ENCODE peak calls at places on chromosomes 5 and 9, in four cellular contexts. N, R, E and Z are unnamed samples.

GRCh38 chr9:114720296-114720695 is 38.3 kb upstream of the TEX48 start:
- DNase-seq in N (no peak), R (no peak), E (peak), Z (no peak)

GRCh38 chr5:127506616-127507015 is 10.8 kb upstream of the PRRC1 start:
- DNase-seq in N (no peak), R (no peak), E (no peak), Z (no peak)

GRCh38 chr5:100518377-100518776 is 16.8 kb upstream of the FAM174A start:
- DNase-seq in N (no peak), R (no peak), E (no peak), Z (no peak)

GRCh38 chr5:12799165-12799564 is 894.9 kb upstream of the CTNND2 start:
- DNase-seq in N (no peak), R (no peak), E (no peak), Z (no peak)

GRCh38 chr5:133942589-133943474 is 25.6 kb downstream of the C5orf15 start:
- DNase-seq in N (no peak), R (no peak), E (no peak), Z (no peak)

GRCh38 chr9:69554945-69555344 is 117.2 kb downstream of the APBA1 start:
- DNase-seq in N (no peak), R (no peak), E (peak), Z (peak)

GRCh38 chr5:150085950-150086715 is at the start of gene CSF1R:
- DNase-seq in N (no peak), R (no peak), E (no peak), Z (no peak)

GRCh38 chr5:67620386-67621039 is 423.9 kb upstream of the CD180 start:
- DNase-seq in N (no peak), R (no peak), E (no peak), Z (no peak)

GRCh38 chr9:134530724-134531123 is 110.9 kb upstream of the COL5A1 start:
- DNase-seq in N (no peak), R (no peak), E (no peak), Z (no peak)

GRCh38 chr5:87410941-87411340 is 1.8 kb downstream of the CCNH start:
- DNase-seq in N (no peak), R (no peak), E (peak), Z (peak)

GRCh38 chr5:104890767-104891166 is 1328.2 kb upstream of the NUDT12 start:
- DNase-seq in N (no peak), R (no peak), E (no peak), Z (no peak)

GRCh38 chr9:132927704-132928103 is 16.7 kb downstream of the TSC1 start:
- DNase-seq in N (no peak), R (no peak), E (no peak), Z (no peak)

GRCh38 chr9:109064963-109065701 is 51.8 kb upstream of the CTNNAL1 start:
- DNase-seq in N (no peak), R (no peak), E (peak), Z (peak)

GRCh38 chr5:90949469-90950358 is 391.1 kb downstream of the ADGRV1 start:
- DNase-seq in N (no peak), R (no peak), E (no peak), Z (peak)

GRCh38 chr9:109640232-109641078 is 139.5 kb upstream of the PALM2AKAP2 start:
- DNase-seq in N (peak), R (peak), E (peak), Z (peak)

GRCh38 chr9:3664044-3664443 is 138.2 kb upstream of the RFX3 start:
- DNase-seq in N (no peak), R (no peak), E (peak), Z (no peak)

GRCh38 chr5:101278011-101278687 is 375.1 kb upstream of the ST8SIA4 start:
- DNase-seq in N (no peak), R (no peak), E (peak), Z (peak)

GRCh38 chr5:56591081-56591480 is 224.3 kb upstream of the MAP3K1 start:
- DNase-seq in N (no peak), R (no peak), E (no peak), Z (no peak)

GRCh38 chr5:6246820-6247437 is 131.4 kb downstream of the MED10 start:
- DNase-seq in N (no peak), R (no peak), E (peak), Z (no peak)

GRCh38 chr5:67004730-67005350 is 191.8 kb downstream of the CD180 start:
- DNase-seq in N (no peak), R (no peak), E (no peak), Z (no peak)

GRCh38 chr5:83265318-83265717 is 188.0 kb downstream of the XRCC4 start:
- DNase-seq in N (no peak), R (no peak), E (peak), Z (peak)

GRCh38 chr5:133952729-133953567 is 15.5 kb downstream of the C5orf15 start:
- DNase-seq in N (peak), R (no peak), E (peak), Z (peak)

GRCh38 chr5:74765929-74766328 is 988 bp downstream of the GFM2 start:
- DNase-seq in N (no peak), R (no peak), E (no peak), Z (no peak)

GRCh38 chr5:111697881-111698757 is 58.9 kb downstream of the NREP start:
- DNase-seq in N (no peak), R (no peak), E (peak), Z (peak)

GRCh38 chr5:63822633-63823032 is 139.6 kb downstream of the HTR1A start:
- DNase-seq in N (no peak), R (no peak), E (no peak), Z (no peak)

GRCh38 chr5:501040-501832 is 23.0 kb downstream of the SLC9A3 start:
- DNase-seq in N (no peak), R (no peak), E (no peak), Z (no peak)

GRCh38 chr5:34499001-34499734 is 157.0 kb upstream of the RAI14 start:
- DNase-seq in N (no peak), R (no peak), E (peak), Z (peak)